ENCODE peak calls at places on chromosome 4, in seven cellular contexts. U is SK-N-MC, L is tibial nerve, S is type B pancreatic cell, J is NCI-H774, G is GM10248, K is ovary. Z is an unnamed sample.

GRCh38 chr4:76546282-76547166 is 111.5 kb downstream of the SHROOM3 start:
- DNase-seq in U (no peak), L (no peak), S (no peak), J (no peak), G (no peak), K (no peak), Z (peak; percentile 74)

GRCh38 chr4:84582988-84583870 is at the start of gene CDS1:
- DNase-seq in U (no peak), L (no peak), S (peak; percentile 69), J (no peak), G (peak; percentile 12), K (peak; percentile 35), Z (no peak)

GRCh38 chr4:68369474-68369805 is 19.6 kb upstream of the YTHDC1 start:
- DNase-seq in U (no peak), L (no peak), S (no peak), J (no peak), G (no peak), K (no peak), Z (no peak)

GRCh38 chr4:58144721-58145120 is 1034.5 kb upstream of the IGFBP7 start:
- DNase-seq in U (no peak), L (no peak), S (no peak), J (no peak), G (no peak), K (no peak), Z (no peak)

GRCh38 chr4:181835348-181835747 is 407.9 kb upstream of the TENM3 start:
- DNase-seq in U (no peak), L (no peak), S (no peak), J (no peak), G (no peak), K (no peak), Z (no peak)

GRCh38 chr4:74449571-74450297 is 4.8 kb downstream of the AREG start:
- DNase-seq in U (no peak), L (no peak), S (no peak), J (no peak), G (no peak), K (no peak), Z (no peak)

GRCh38 chr4:10977534-10977933 is 293.0 kb upstream of the CLNK start:
- DNase-seq in U (no peak), L (no peak), S (no peak), J (no peak), G (peak; percentile 12), K (no peak), Z (no peak)

GRCh38 chr4:86496094-86497060 is 97.7 kb upstream of the PTPN13 start:
- DNase-seq in U (peak; percentile 89), L (no peak), S (no peak), J (no peak), G (peak; percentile 46), K (peak; percentile 57), Z (peak; percentile 66)

GRCh38 chr4:147550626-147551250 is 66.5 kb upstream of the TMEM184C start:
- DNase-seq in U (no peak), L (no peak), S (no peak), J (no peak), G (peak; percentile 37), K (no peak), Z (peak; percentile 90)

GRCh38 chr4:153151535-153152452 is 52.4 kb upstream of the TRIM2 start:
- DNase-seq in U (no peak), L (no peak), S (peak; percentile 87), J (peak; percentile 71), G (peak; percentile 45), K (peak; percentile 49), Z (peak; percentile 88)

GRCh38 chr4:80173387-80173786 is 23.9 kb upstream of the PRDM8 start:
- DNase-seq in U (no peak), L (no peak), S (no peak), J (no peak), G (no peak), K (no peak), Z (no peak)

GRCh38 chr4:85406185-85406584 is 68.8 kb upstream of the ARHGAP24 start:
- DNase-seq in U (peak; percentile 84), L (no peak), S (no peak), J (no peak), G (no peak), K (no peak), Z (peak; percentile 1)

GRCh38 chr4:182015893-182016292 is 227.3 kb upstream of the TENM3 start:
- DNase-seq in U (no peak), L (no peak), S (no peak), J (no peak), G (peak; percentile 34), K (no peak), Z (peak; percentile 13)

GRCh38 chr4:128866281-128866680 is 56.8 kb downstream of the JADE1 start:
- DNase-seq in U (no peak), L (no peak), S (no peak), J (no peak), G (no peak), K (no peak), Z (no peak)

GRCh38 chr4:44629280-44629866 is 22.1 kb downstream of the YIPF7 start:
- DNase-seq in U (peak; percentile 22), L (no peak), S (no peak), J (peak; percentile 47), G (peak; percentile 54), K (peak; percentile 21), Z (peak; percentile 73)

GRCh38 chr4:140091305-140091704 is 62.7 kb downstream of the MAML3 start:
- DNase-seq in U (no peak), L (no peak), S (no peak), J (no peak), G (no peak), K (no peak), Z (no peak)

GRCh38 chr4:106671711-106672110 is 303.1 kb upstream of the GIMD1 start:
- DNase-seq in U (no peak), L (no peak), S (no peak), J (no peak), G (no peak), K (no peak), Z (no peak)

GRCh38 chr4:15455290-15455689 is 14.4 kb upstream of the CC2D2A start:
- DNase-seq in U (no peak), L (peak; percentile 58), S (no peak), J (no peak), G (no peak), K (peak; percentile 67), Z (peak; percentile 67)

GRCh38 chr4:8148785-8149435 is 9.7 kb downstream of the ABLIM2 start:
- DNase-seq in U (no peak), L (no peak), S (no peak), J (no peak), G (no peak), K (no peak), Z (no peak)

GRCh38 chr4:102541708-102542107 is 40.5 kb downstream of the NFKB1 start:
- DNase-seq in U (no peak), L (no peak), S (no peak), J (no peak), G (no peak), K (no peak), Z (no peak)

GRCh38 chr4:23485793-23486192 is 404.1 kb downstream of the PPARGC1A start:
- DNase-seq in U (no peak), L (no peak), S (no peak), J (no peak), G (no peak), K (no peak), Z (no peak)

GRCh38 chr4:181517521-181517920 is 725.7 kb upstream of the TENM3 start:
- DNase-seq in U (no peak), L (no peak), S (no peak), J (no peak), G (no peak), K (no peak), Z (no peak)

GRCh38 chr4:161581262-161581661 is 582.5 kb downstream of the FSTL5 start:
- DNase-seq in U (no peak), L (no peak), S (no peak), J (no peak), G (no peak), K (no peak), Z (peak; percentile 45)

GRCh38 chr4:103305355-103305754 is 107.2 kb upstream of the CENPE start:
- DNase-seq in U (no peak), L (no peak), S (no peak), J (no peak), G (no peak), K (no peak), Z (no peak)